ENCODE peak calls at places on chromosomes 13 and 19, in six cellular contexts. Z, H, L, O, D and A are unnamed samples.

GRCh38 chr13:63910406-63910957 is 2494.8 kb upstream of the PCDH20 start:
- DNase-seq in Z (no peak), H (peak; percentile 15), L (no peak), O (no peak), D (no peak), A (peak; percentile 63)

GRCh38 chr13:96835591-96835990 is 158.7 kb downstream of the OXGR1 start:
- DNase-seq in Z (no peak), H (no peak), L (no peak), O (no peak), D (no peak), A (no peak)

GRCh38 chr19:18590273-18591272 is 2.0 kb downstream of the REX1BD start:
- DNase-seq in Z (peak; percentile 89), H (peak; percentile 93), L (peak; percentile 47), O (no peak), D (peak; percentile 55), A (peak; percentile 70)

GRCh38 chr13:79404985-79405384 is 1.1 kb downstream of the RBM26 start:
- DNase-seq in Z (no peak), H (no peak), L (no peak), O (no peak), D (no peak), A (no peak)

GRCh38 chr13:51549050-51549449 is 35.2 kb upstream of the WDFY2 start:
- DNase-seq in Z (peak; percentile 20), H (no peak), L (no peak), O (no peak), D (no peak), A (no peak)

GRCh38 chr19:35670686-35671085 is 4.4 kb downstream of the UPK1A start:
- DNase-seq in Z (no peak), H (no peak), L (no peak), O (no peak), D (no peak), A (no peak)

GRCh38 chr19:29245221-29245620 is 32.3 kb upstream of the UQCRFS1 start:
- DNase-seq in Z (no peak), H (no peak), L (no peak), O (no peak), D (no peak), A (no peak)

GRCh38 chr13:24286624-24287023 is 22.8 kb upstream of the C1QTNF9 start:
- DNase-seq in Z (no peak), H (no peak), L (no peak), O (no peak), D (no peak), A (no peak)

GRCh38 chr19:48989701-48990291 is 3.3 kb downstream of the GYS1 start:
- DNase-seq in Z (no peak), H (no peak), L (no peak), O (no peak), D (no peak), A (no peak)

GRCh38 chr19:41935781-41936415 is 7.6 kb upstream of the ERFL start:
- DNase-seq in Z (no peak), H (no peak), L (peak; percentile 49), O (no peak), D (no peak), A (no peak)

GRCh38 chr19:15038304-15038703 is 11.0 kb upstream of the CASP14 start:
- DNase-seq in Z (no peak), H (no peak), L (no peak), O (peak; percentile 16), D (no peak), A (no peak)

GRCh38 chr19:18636969-18637629 is at the start of gene KLHL26:
- DNase-seq in Z (no peak), H (no peak), L (no peak), O (no peak), D (no peak), A (no peak)

GRCh38 chr13:59061621-59062020 is 1102.1 kb downstream of the DIAPH3 start:
- DNase-seq in Z (no peak), H (no peak), L (no peak), O (no peak), D (no peak), A (no peak)

GRCh38 chr19:8340341-8341096 is 2.5 kb downstream of the KANK3 start:
- DNase-seq in Z (no peak), H (no peak), L (no peak), O (peak; percentile 59), D (no peak), A (no peak)

GRCh38 chr13:98405107-98405571 is 171.8 kb downstream of the STK24 start:
- DNase-seq in Z (peak; percentile 56), H (peak; percentile 56), L (no peak), O (no peak), D (no peak), A (peak; percentile 85)

GRCh38 chr19:18349524-18350128 is 9.2 kb downstream of the PGPEP1 start:
- DNase-seq in Z (no peak), H (no peak), L (no peak), O (peak; percentile 58), D (peak; percentile 49), A (peak; percentile 75)

DNA sequence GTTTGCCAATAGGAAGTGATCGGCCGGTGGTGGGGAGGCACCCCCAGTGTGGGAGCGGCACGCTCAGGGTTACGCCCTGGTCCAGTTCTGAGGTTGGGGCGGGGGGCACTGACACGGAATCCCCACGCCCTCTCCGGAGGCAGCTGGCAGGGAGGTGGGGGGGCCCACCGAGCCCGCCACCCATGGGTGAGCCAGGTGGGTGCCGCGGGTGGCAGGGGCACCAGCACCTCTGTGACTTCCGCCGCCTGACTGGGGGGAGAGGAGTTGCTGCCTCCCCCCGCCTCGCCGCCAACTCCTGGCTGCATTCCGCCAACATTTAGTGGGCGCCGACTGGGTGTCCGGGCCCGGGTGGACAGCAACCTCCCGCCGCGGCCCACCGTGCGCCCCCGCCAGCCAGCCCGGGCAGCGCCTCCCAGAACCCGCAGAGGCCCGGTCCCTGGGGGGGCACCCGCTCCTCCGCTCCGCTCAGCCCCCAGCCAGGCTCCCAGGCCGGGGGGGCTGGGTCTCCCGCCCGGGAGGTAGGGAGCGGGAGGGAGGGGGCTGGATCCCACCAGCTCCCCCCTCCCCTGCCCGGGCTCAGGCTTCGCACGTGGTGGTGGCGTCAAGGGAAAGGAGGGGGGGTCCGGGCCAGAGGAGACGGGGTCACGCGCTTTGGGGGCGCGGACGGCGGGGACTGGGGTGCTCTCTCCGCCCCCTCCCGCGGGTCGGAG is 2.0 kb downstream of the ZBTB7A start:
- DNase-seq in Z (no peak), H (no peak), L (peak; percentile 78), O (peak; percentile 73), D (no peak), A (no peak)
- H3K4me1 ChIP-seq in Z (peaks cover 37% of the 10 kb centered on the region), H (peaks cover 5% of the 10 kb centered on the region), L (peaks cover 60% of the 10 kb centered on the region), O (peaks cover 38% of the 10 kb centered on the region), D (no peaks in the 10 kb centered on the region), A (peaks cover 18% of the 10 kb centered on the region)

DNA sequence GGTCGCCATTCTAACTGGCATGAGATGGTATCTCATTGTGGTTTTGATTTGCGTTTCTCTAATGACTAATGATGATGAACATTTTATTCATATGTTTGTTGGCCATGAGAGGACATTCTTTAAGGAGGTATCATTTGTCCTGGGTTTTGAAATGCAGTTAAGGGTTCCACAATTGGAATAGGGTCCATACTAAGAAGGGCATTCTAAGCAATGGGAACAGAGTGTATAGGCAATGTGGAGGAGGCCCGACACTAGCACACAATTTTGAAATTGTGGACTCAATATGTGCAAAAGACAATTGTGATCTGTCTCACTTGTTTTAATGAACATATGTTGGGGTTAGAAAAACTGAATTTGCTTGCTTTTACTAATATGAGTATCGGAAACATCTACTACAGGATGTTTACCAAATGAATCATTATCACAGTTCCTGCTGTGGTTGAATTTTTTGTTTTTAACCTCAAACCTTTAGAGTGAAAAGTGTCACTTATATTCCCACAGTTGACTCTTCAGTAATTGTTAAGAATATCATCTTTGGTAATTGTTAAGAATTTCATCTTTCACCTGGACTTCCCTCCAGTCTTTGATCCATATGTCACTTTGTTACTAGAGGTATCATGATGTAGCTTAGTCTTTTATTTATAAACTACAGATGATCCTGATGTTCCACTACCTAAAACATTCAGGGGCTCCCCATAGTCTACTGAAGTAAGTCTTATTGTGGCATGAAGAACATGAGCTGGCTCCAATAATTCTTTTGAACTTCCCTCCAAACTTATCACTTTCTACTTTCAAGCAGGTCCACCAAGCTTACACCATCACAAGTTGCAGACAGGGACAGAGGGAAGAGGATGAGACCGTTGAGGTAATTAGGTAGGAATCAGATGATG is 109.7 kb upstream of the KLF12 start:
- DNase-seq in Z (no peak), H (no peak), L (no peak), O (no peak), D (no peak), A (no peak)
- H3K4me3 ChIP-seq in Z (no peak overlapping the region), H (no peak overlapping the region), L (peak overlapping the region; percentile 19), O (no peak overlapping the region), D (no peak overlapping the region), A (no peak overlapping the region)

DNA sequence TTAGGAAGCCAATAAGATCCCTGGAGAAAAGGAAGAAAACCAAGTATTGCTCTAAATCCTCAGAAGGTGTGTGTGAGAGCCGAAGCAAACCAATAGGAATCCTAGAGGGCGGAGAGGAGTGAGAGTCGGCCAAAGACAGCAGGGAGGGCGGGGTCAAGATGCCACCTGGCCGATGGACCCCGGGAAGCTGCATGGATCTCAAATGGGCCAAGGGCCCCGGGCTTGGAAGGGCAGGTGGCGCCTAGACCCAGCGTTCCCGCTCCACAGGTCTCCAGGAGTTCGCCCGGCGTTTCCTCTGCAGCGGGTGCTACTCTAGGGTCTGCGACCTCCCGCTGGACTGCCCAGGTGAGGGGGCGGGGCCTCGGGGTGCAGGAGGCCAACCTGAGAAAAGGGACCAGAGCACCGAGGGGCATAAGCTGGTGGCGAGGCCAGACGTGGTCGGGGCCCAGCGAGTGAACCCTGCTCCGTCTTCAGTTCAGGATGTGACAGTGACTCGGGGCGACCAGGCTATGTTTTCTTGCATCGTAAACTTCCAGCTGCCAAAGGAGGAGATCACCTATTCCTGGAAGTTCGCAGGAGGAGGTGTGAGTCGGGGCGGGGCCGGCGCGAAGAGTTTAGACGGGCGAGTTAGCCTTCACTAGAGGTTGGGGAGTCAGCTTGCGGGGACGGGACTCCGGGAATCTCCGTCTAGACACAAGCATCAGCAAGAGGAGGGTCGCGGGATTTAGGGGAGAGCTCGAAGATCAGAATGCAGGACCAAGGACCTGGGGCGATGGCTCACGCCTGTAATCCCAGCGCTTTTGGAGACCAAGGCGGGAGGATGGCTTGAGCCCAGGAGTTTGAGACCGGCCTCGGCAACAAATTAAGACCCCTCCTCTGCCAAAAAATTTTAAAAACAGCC is 9.9 kb downstream of the SPACA6 start:
- DNase-seq in Z (no peak), H (no peak), L (peak; percentile 56), O (peak; percentile 48), D (no peak), A (no peak)
- H3K36me3 ChIP-seq in Z (peaks cover 76% of the 10 kb centered on the region), H (peaks cover 45% of the 10 kb centered on the region), L (peaks cover 6% of the 10 kb centered on the region), O (no peaks in the 10 kb centered on the region), D (no peaks in the 10 kb centered on the region), A (peaks cover 27% of the 10 kb centered on the region)

GRCh38 chr13:110333837-110334236 is 26.8 kb downstream of the COL4A2 start:
- DNase-seq in Z (no peak), H (no peak), L (no peak), O (no peak), D (no peak), A (no peak)

GRCh38 chr13:110332750-110333149 is 25.7 kb downstream of the COL4A2 start:
- DNase-seq in Z (no peak), H (no peak), L (no peak), O (no peak), D (no peak), A (no peak)

GRCh38 chr13:110334841-110335490 is 27.9 kb downstream of the COL4A2 start:
- DNase-seq in Z (no peak), H (no peak), L (no peak), O (no peak), D (no peak), A (no peak)

GRCh38 chr13:110336681-110337080 is 29.6 kb downstream of the COL4A2 start:
- DNase-seq in Z (no peak), H (no peak), L (no peak), O (no peak), D (no peak), A (no peak)

DNA sequence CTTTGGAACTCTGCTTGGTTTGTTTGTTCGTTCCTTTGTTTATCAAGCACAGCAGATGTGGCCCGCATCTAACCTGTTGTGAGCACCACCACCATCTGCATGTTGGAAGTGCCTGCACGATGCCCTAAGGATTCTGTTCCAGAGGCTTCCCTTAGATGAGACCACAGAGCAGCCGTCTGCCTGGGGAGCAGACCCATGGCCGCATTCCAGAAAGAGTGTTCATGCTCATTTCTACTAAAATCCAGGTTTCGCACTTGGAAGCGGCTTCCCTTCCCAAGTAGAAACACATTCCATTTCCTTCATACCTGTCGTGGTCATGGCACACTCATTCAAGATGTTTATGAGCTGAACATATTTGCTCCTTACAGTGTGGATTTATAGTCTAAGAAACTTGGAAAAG is 27.2 kb downstream of the COL4A2 start:
- DNase-seq in Z (no peak), H (no peak), L (no peak), O (no peak), D (no peak), A (no peak)
- H3K4me1 ChIP-seq in Z (no peaks in the 10 kb centered on the region), H (peaks cover 26% of the 10 kb centered on the region), L (peaks cover under 1% of the 10 kb centered on the region), O (peaks cover 20% of the 10 kb centered on the region), D (peaks cover 3% of the 10 kb centered on the region), A (no peaks in the 10 kb centered on the region)